ENCODE peak calls at places on chromosomes 2 and 18, in four cellular contexts. O, B, A and H are unnamed samples.

GRCh38 chr2:8549942-8550341 is 131.9 kb upstream of the ID2 start:
- DNase-seq in O (no peak), B (no peak), A (no peak), H (no peak)

GRCh38 chr2:76711490-76711889 is 810.7 kb downstream of the LRRTM4 start:
- DNase-seq in O (no peak), B (no peak), A (no peak), H (no peak)

GRCh38 chr18:25832008-25832604 is 258.3 kb downstream of the SS18 start:
- DNase-seq in O (peak), B (peak), A (no peak), H (peak)

GRCh38 chr2:215452725-215453124 is 16.9 kb upstream of the FN1 start:
- DNase-seq in O (no peak), B (peak), A (no peak), H (no peak)

GRCh38 chr2:128421286-128421685 is 102.6 kb upstream of the HS6ST1 start:
- DNase-seq in O (no peak), B (no peak), A (no peak), H (no peak)

GRCh38 chr18:36323421-36323820 is 25.9 kb downstream of the FHOD3 start:
- DNase-seq in O (no peak), B (no peak), A (no peak), H (no peak)

GRCh38 chr18:46322941-46323340 is 218.8 kb downstream of the HAUS1 start:
- DNase-seq in O (no peak), B (no peak), A (no peak), H (no peak)

GRCh38 chr18:27860011-27860410 is 316.9 kb downstream of the CDH2 start:
- DNase-seq in O (no peak), B (no peak), A (no peak), H (no peak)

GRCh38 chr2:193141-193552 is 70.7 kb downstream of the SH3YL1 start:
- DNase-seq in O (no peak), B (no peak), A (peak), H (no peak)

GRCh38 chr2:105156166-105156565 is 85.4 kb upstream of the GPR45 start:
- DNase-seq in O (no peak), B (no peak), A (no peak), H (no peak)

GRCh38 chr18:79935098-79935480 is 16.4 kb downstream of the SLC66A2 start:
- DNase-seq in O (no peak), B (no peak), A (no peak), H (no peak)

GRCh38 chr2:119253114-119253702 is 29.6 kb downstream of the STEAP3 start:
- DNase-seq in O (no peak), B (no peak), A (no peak), H (no peak)

GRCh38 chr2:127455566-127456493 is 37.6 kb downstream of the PROC start:
- DNase-seq in O (peak), B (no peak), A (no peak), H (no peak)

GRCh38 chr2:197293252-197294007 is 17.1 kb downstream of the ANKRD44 start:
- DNase-seq in O (no peak), B (no peak), A (no peak), H (no peak)

DNA sequence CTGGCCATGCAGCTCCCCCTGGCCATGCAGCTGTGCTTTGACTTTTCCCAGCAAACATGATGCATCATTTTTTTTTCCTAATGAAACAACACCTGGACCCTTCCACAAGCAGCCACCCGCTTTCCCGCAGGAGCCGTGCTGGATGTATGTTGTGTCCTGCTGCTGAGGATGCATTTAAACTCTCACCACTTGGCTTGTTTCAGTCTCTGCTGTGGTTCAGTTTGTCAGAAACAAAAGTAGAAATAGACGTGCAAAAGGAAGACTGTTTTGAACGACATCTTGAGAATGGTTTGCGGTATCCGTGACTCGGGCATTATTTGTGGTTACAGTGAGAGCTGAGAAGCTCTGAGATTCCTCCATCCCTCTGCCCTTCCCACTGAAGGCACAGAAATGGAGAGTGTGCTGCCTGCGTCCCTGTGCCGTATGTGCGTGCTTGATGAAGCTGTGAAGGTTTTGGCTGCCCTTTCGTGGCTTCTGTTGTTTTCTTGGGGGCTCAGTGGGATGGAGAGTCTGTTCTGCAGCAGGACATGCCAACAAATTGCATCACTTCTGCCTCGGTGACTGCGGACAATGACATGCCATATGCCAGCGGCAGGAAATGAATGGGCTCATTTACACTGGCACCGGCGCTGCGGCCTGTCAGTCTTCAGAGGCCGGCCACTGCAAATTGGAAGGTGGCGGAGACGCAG is 417.7 kb upstream of the SALL3 start:
- DNase-seq in O (no peak), B (no peak), A (no peak), H (no peak)
- TF ChIP-seq FOXK2 in O (no peak), B (no peak), A (no peak), H (no peak)

DNA sequence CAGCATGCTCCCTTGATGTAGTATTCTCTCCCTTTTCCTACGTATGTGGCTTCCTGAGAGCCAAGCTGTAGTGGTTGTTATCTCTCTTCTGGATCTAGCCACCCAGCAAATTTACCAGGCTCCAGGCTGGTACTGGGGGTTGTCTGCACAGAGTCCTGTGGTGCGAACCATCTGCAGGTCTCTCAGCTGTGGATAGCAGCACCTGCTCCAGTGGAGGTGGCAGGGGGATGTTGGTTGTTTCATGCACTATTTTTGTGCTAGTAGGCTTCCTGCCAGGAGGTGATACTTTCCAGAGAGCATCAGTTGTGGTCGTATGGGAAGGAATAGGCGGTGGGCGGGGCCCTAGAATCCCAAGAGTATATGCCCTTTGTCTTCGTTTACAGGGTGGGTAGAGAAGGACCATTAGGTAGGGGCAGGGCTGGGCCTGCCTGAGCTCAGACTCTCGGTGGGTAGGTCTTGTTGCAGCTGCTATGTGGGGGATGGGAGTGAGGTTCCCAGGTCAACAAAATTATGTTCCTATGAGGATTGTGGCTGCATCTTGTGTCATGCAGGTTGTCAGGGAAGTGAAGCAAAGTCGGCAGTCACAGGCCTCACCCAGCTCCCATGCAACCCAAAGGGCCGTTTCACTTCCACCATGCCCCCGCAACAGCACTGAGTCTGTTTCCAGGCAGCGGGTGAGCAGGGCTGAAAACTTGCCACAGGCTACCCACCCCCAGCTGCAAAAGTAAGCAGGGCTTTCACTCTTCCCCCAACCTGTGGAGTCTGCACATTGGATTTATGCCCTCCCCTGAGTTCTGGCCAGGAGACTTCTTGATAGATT is 1139.5 kb downstream of the BCL11A start:
- DNase-seq in O (no peak), B (no peak), A (no peak), H (no peak)
- TF ChIP-seq FOXK2 in O (no peak), B (no peak), A (no peak), H (no peak)

DNA sequence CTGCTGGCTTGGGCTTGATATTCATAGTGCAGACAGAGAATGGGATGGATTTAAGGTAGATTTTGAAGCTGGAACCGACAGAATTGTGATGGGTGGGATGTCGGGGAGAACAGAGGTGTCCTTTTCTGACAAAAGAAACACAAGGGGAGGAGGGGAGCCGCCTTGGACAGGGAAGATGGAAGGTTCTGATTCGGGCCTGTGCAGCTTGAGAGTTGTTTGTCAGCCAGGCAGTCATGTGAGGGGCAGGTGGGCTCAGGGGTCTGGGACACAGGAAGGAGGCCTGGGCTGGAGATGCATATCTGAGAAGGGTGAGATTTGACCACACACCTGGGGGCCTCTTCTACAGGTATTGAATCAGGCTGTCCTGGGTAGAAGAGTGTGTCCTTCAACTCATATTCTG is 41.4 kb downstream of the NPAS2 start:
- DNase-seq in O (no peak), B (no peak), A (no peak), H (no peak)
- TF ChIP-seq FOXK2 in O (no peak), B (no peak), A (no peak), H (no peak)

GRCh38 chr18:50950626-50951025 is 17.2 kb upstream of the ELAC1 start:
- DNase-seq in O (no peak), B (no peak), A (no peak), H (no peak)

GRCh38 chr18:50953822-50954221 is 14.0 kb upstream of the ELAC1 start:
- DNase-seq in O (no peak), B (peak), A (no peak), H (no peak)

GRCh38 chr18:50944245-50944917 is 23.5 kb upstream of the ELAC1 start:
- DNase-seq in O (no peak), B (no peak), A (no peak), H (no peak)

GRCh38 chr18:50949185-50949584 is 18.7 kb upstream of the ELAC1 start:
- DNase-seq in O (no peak), B (no peak), A (no peak), H (no peak)

GRCh38 chr18:50947899-50948298 is 19.9 kb upstream of the ELAC1 start:
- DNase-seq in O (no peak), B (no peak), A (no peak), H (no peak)
- TF ChIP-seq FOXK2 in O (no peak), B (no peak), A (no peak), H (no peak)

DNA sequence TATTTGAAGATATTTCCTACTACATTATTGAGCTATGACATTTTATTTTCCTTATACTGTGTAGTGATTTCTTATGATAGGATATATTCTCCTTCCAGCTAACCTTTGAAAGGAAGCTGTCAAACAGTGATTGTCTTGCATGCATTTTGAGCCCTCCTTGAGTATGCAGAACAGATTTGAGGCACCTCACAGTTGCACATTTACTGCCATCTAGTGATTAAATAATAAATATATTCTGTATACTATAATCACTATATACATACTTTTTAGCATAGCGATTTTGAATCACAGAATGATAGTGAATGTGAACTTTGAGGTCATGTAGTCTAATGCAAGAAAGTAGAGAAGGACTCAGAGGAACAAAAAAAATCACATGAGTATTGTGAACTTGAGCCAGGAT is 268.4 kb upstream of the CDH19 start:
- DNase-seq in O (no peak), B (no peak), A (no peak), H (no peak)
- TF ChIP-seq FOXK2 in O (no peak), B (no peak), A (no peak), H (no peak)